ENCODE peak calls at places on chromosomes 2 and 18, in eight cellular contexts. D is SK-MEL-5, O is progenitor cell of endocrine pancreas, C is OCI-LY7, U is GM12865, E is GDM1, G is WTC11, Z is AG20443. P is an unnamed sample.

GRCh38 chr18:50716902-50717301 is 102.9 kb downstream of the MRO start:
- DNase-seq in O (no peak), D (no peak), C (no peak), E (no peak), Z (no peak), G (no peak), U (no peak), P (no peak)

GRCh38 chr18:9673296-9674251 is 34.5 kb upstream of the RAB31 start:
- DNase-seq in C (peak; percentile 61), G (no peak), D (peak; percentile 77), U (peak; percentile 96), Z (peak; percentile 83), E (peak; percentile 45), O (no peak), P (no peak)

GRCh38 chr18:48844271-48844670 is 106.5 kb downstream of the SMAD7 start:
- DNase-seq in G (no peak), D (no peak), Z (no peak), O (no peak), E (no peak), C (no peak), U (no peak), P (no peak)

GRCh38 chr18:48139427-48140347 is 209.2 kb upstream of the SMAD2 start:
- DNase-seq in D (no peak), E (no peak), C (no peak), Z (no peak), O (no peak), U (no peak), G (no peak), P (no peak)

GRCh38 chr2:216633616-216634316 is 546 bp downstream of the IGFBP2 start:
- DNase-seq in C (no peak), O (peak; percentile 45), D (no peak), U (no peak), Z (peak; percentile 47), E (no peak), G (peak; percentile 54), P (no peak)

GRCh38 chr18:54734059-54734458 is 94.2 kb upstream of the RAB27B start:
- DNase-seq in O (no peak), D (no peak), C (no peak), Z (peak; percentile 87), G (no peak), U (no peak), E (no peak), P (no peak)

GRCh38 chr2:196925768-196926561 is 542 bp downstream of the PGAP1 start:
- DNase-seq in U (peak; percentile 22), O (peak; percentile 13), C (peak; percentile 9), E (no peak), Z (peak; percentile 56), D (peak; percentile 42), G (peak; percentile 35), P (no peak)

GRCh38 chr2:112818094-112818902 is 18.3 kb downstream of the IL1B start:
- DNase-seq in E (no peak), U (no peak), O (no peak), C (no peak), G (no peak), D (peak; percentile 19), Z (no peak), P (no peak)

GRCh38 chr2:222364280-222364895 is 60.0 kb upstream of the SGPP2 start:
- DNase-seq in O (no peak), D (no peak), G (no peak), U (no peak), E (peak; percentile 31), C (no peak), Z (no peak), P (no peak)

GRCh38 chr2:188142636-188143035 is 149.0 kb upstream of the GULP1 start:
- DNase-seq in C (no peak), O (no peak), D (no peak), Z (peak; percentile 40), E (no peak), G (no peak), U (no peak), P (no peak)

GRCh38 chr18:1383465-1383864 is 478.8 kb downstream of the ADCYAP1 start:
- DNase-seq in O (no peak), G (peak; percentile 26), D (peak; percentile 8), U (no peak), Z (no peak), E (no peak), C (no peak), P (no peak)

P was measured in CMK.